ENCODE peak calls at places on chromosomes 3 and 15, in five cellular contexts. D is omental fat pad, H is NCI-H187, J is AG20443, F is kidney glomerular epithelial cell. C is an unnamed sample.

GRCh38 chr3:45509038-45509767 is 85.3 kb upstream of the LIMD1 start:
- DNase-seq in D (no peak), H (no peak), J (peak), F (peak), C (peak)

GRCh38 chr3:9028134-9028533 is 64.9 kb upstream of the RAD18 start:
- DNase-seq in D (peak), H (no peak), J (peak), F (no peak), C (no peak)

GRCh38 chr15:31300208-31300661 is 26.4 kb upstream of the KLF13 start:
- DNase-seq in D (no peak), H (no peak), J (no peak), F (no peak), C (peak)

GRCh38 chr3:57068437-57069089 is 8.1 kb downstream of the SPATA12 start:
- DNase-seq in D (no peak), H (no peak), J (peak), F (peak), C (no peak)

GRCh38 chr3:55191911-55192787 is 264.3 kb upstream of the LRTM1 start:
- DNase-seq in D (no peak), H (no peak), J (peak), F (peak), C (no peak)

GRCh38 chr15:38651328-38652038 is 86.9 kb upstream of the RASGRP1 start:
- DNase-seq in D (no peak), H (no peak), J (no peak), F (no peak), C (peak)

GRCh38 chr15:31435891-31436628 is 109.4 kb downstream of the KLF13 start:
- DNase-seq in D (no peak), H (no peak), J (peak), F (no peak), C (peak)

GRCh38 chr3:149442845-149443544 is 31.5 kb upstream of the TM4SF4 start:
- DNase-seq in D (no peak), H (no peak), J (peak), F (peak), C (no peak)

GRCh38 chr15:51060058-51060598 is 34.6 kb downstream of the TNFAIP8L3 start:
- DNase-seq in D (no peak), H (no peak), J (no peak), F (no peak), C (no peak)

GRCh38 chr15:68721886-68722285 is 98.8 kb downstream of the ANP32A start:
- DNase-seq in D (no peak), H (no peak), J (no peak), F (no peak), C (no peak)

GRCh38 chr3:150069633-150070032 is 98.9 kb upstream of the PFN2 start:
- DNase-seq in D (no peak), H (no peak), J (no peak), F (no peak), C (no peak)

GRCh38 chr15:31106495-31107300 is 5.2 kb upstream of the TRPM1 start:
- DNase-seq in D (no peak), H (no peak), J (no peak), F (no peak), C (no peak)

GRCh38 chr3:17070560-17070959 is 185.8 kb downstream of the PLCL2 start:
- DNase-seq in D (no peak), H (peak), J (no peak), F (no peak), C (no peak)

GRCh38 chr3:69838217-69838616 is 99.0 kb downstream of the MITF start:
- DNase-seq in D (no peak), H (no peak), J (peak), F (no peak), C (no peak)

GRCh38 chr15:63231206-63231605 is 41.8 kb downstream of the RAB8B start:
- DNase-seq in D (no peak), H (no peak), J (no peak), F (no peak), C (no peak)

GRCh38 chr15:67917037-67917436 is 77.2 kb upstream of the RNU6-1 start:
- DNase-seq in D (no peak), H (no peak), J (no peak), F (no peak), C (no peak)

C was measured in DND-41.